ENCODE peak calls at places on chromosomes 2 and 18, in six cellular contexts. B is CD8-positive, alpha-beta memory T cell; I is A549; M is GM23338; Z is esophagus squamous epithelium; E is cardiac fibroblast. Q is an unnamed sample.
A peak's percentile ranks its signal among the peaks of the same experiment; 100 is the strongest.

GRCh38 chr2:236342951-236343350 is 78.7 kb upstream of the ASB18 start:
- DNase-seq in Z (no peak), M (no peak), B (no peak), I (no peak), E (no peak), Q (no peak)

GRCh38 chr2:102063948-102064678 is 72.4 kb downstream of the IL1R2 start:
- DNase-seq in Z (peak; percentile 9), E (peak; percentile 100), I (peak; percentile 88), M (peak; percentile 35), B (no peak), Q (peak; percentile 66)

GRCh38 chr2:96238266-96238665 is 27.5 kb downstream of the TMEM127 start:
- DNase-seq in Z (no peak), M (no peak), I (no peak), B (no peak), E (no peak), Q (no peak)

GRCh38 chr2:120863661-120864320 is 128.1 kb downstream of the GLI2 start:
- DNase-seq in I (peak; percentile 72), M (no peak), B (no peak), E (peak; percentile 88), Z (no peak), Q (peak; percentile 47)

GRCh38 chr2:157662401-157662800 is 33.7 kb upstream of the ACVR1C start:
- DNase-seq in Z (no peak), B (no peak), E (peak; percentile 18), I (no peak), M (no peak), Q (no peak)

GRCh38 chr2:8541223-8541622 is 140.6 kb upstream of the ID2 start:
- DNase-seq in B (no peak), I (no peak), E (no peak), M (no peak), Z (no peak), Q (peak; percentile 20)

GRCh38 chr2:101710690-101711318 is 13.3 kb downstream of the MAP4K4 start:
- DNase-seq in I (no peak), Z (no peak), E (no peak), B (no peak), M (no peak), Q (no peak)

GRCh38 chr2:203880557-203881125 is 13.1 kb downstream of the CTLA4 start:
- DNase-seq in M (no peak), E (no peak), Z (no peak), B (no peak), I (no peak), Q (peak; percentile 55)

GRCh38 chr2:141379965-141380624 is 750.7 kb downstream of the LRP1B start:
- DNase-seq in E (no peak), M (no peak), B (no peak), I (no peak), Z (no peak), Q (no peak)

GRCh38 chr2:643334-643733 is 33.9 kb downstream of the TMEM18 start:
- DNase-seq in Z (no peak), I (no peak), M (no peak), E (no peak), B (no peak), Q (no peak)

GRCh38 chr2:60476206-60476946 is 77.1 kb downstream of the BCL11A start:
- DNase-seq in I (no peak), Z (no peak), B (no peak), E (no peak), M (peak; percentile 62), Q (no peak)

GRCh38 chr18:42192251-42193248 is 237.5 kb downstream of the PIK3C3 start:
- DNase-seq in I (no peak), M (no peak), B (no peak), E (peak; percentile 13), Z (no peak), Q (no peak)

GRCh38 chr2:43324589-43325447 is 98.4 kb upstream of the ZFP36L2 start:
- DNase-seq in E (no peak), M (no peak), Z (no peak), I (no peak), B (no peak), Q (no peak)

GRCh38 chr2:174846941-174847938 is 83.0 kb upstream of the CHRNA1 start:
- DNase-seq in M (peak; percentile 86), I (no peak), B (no peak), Z (no peak), E (peak; percentile 95), Q (peak; percentile 65)
- H3K4me3 ChIP-seq in M (peak overlapping the region; percentile 5), I (no peak overlapping the region), B (no peak overlapping the region), Z (peak overlapping the region; percentile 29), E (peak overlapping the region; percentile 41), Q (no peak overlapping the region)

DNA sequence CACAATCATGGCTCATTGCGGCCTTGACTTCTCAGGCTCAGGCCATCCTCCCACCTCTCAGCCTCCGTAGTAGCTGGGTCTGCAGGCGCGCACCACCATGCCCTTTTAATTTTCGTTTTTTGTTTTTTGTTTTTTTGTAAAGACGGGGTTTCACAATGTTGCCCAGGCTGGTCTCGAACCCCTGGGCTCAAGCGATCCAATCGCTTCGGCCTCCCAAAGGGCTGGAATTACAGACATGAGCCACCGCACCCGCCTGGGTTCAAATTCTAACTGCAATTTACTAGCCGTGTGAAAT is 12.3 kb upstream of the DCTN1 start:
- DNase-seq in E (no peak), I (no peak), B (no peak), M (peak; percentile 8), Z (no peak), Q (no peak)
- H3K4me3 ChIP-seq in E (no peak overlapping the region), I (peak overlapping the region; percentile 72), B (no peak overlapping the region), M (peak overlapping the region; percentile 89), Z (peak overlapping the region; percentile 98), Q (peak overlapping the region; percentile 93)

DNA sequence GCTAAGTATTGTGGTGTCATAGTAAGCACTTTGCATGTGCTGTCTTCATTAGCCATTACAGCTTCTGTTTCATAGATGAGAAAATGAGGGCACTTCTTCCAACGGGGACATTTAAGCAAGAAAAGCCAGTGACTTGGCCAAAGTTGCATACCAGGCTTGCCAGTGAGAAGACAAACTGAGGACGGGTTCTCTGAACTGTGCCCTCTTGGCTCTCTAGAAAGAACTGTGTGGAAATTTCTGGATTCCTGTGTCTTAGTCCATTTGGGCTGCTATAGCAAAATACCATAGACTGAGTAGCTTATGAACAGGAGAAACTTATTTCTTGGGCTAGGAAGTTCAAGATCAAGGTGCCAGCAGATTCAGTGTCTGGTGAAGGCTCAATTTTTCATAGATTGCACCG is 13.3 kb downstream of the CTIF start:
- DNase-seq in M (no peak), B (no peak), E (no peak), I (no peak), Z (no peak), Q (no peak)
- H3K4me3 ChIP-seq in M (no peak overlapping the region), B (no peak overlapping the region), E (no peak overlapping the region), I (no peak overlapping the region), Z (no peak overlapping the region), Q (no peak overlapping the region)

GRCh38 chr18:55321268-55322175 is 266.5 kb downstream of the TCF4 start:
- DNase-seq in M (peak; percentile 95), I (peak; percentile 7), E (peak; percentile 96), B (no peak), Z (peak; percentile 29), Q (peak; percentile 94)
- H3K4me3 ChIP-seq in M (peak overlapping the region; percentile 55), I (peak overlapping the region; percentile 48), E (peak overlapping the region; percentile 55), B (no peak overlapping the region), Z (peak overlapping the region; percentile 78), Q (peak overlapping the region; percentile 83)